ENCODE peak calls at places on chromosomes 5 and 9, in ten cellular contexts. G is lower lobe of right lung, Q is psoas muscle, O is left lung, D is heart right ventricle, A is mesendoderm, I is HCT116, U is IMR-90, N is aorta, F is neural progenitor cell. P is an unnamed sample.

GRCh38 chr5:181199881-181200282 is 5.1 kb downstream of the TRIM7 start:
- DNase-seq in D (no peak), G (no peak), I (no peak), N (peak; percentile 36), F (peak; percentile 1), Q (no peak), O (peak; percentile 22), A (no peak), U (no peak), P (no peak)

GRCh38 chr5:160315968-160316367 is 3.6 kb upstream of the CCNJL start:
- DNase-seq in D (no peak), G (no peak), A (peak; percentile 40), O (peak; percentile 54), N (no peak), Q (no peak), I (peak; percentile 68), U (peak; percentile 73), F (no peak), P (no peak)

GRCh38 chr5:149694007-149694406 is 36.1 kb upstream of the PPARGC1B start:
- DNase-seq in F (no peak), A (no peak), G (no peak), D (peak; percentile 59), O (no peak), I (no peak), U (no peak), N (no peak), Q (no peak), P (peak; percentile 61)

GRCh38 chr9:14433841-14434511 is 120.0 kb upstream of the NFIB start:
- DNase-seq in Q (no peak), A (no peak), I (peak; percentile 56), G (no peak), N (no peak), O (no peak), F (no peak), D (peak; percentile 27), U (peak; percentile 69), P (peak; percentile 64)

GRCh38 chr5:135193213-135194125 is 159.4 kb upstream of the PITX1 start:
- DNase-seq in A (peak; percentile 9), Q (no peak), N (no peak), U (peak; percentile 89), O (no peak), I (no peak), G (no peak), D (no peak), F (no peak), P (no peak)

GRCh38 chr9:4674783-4675182 is 4.6 kb upstream of the CDC37L1 start:
- DNase-seq in O (no peak), U (peak; percentile 95), A (no peak), F (no peak), G (no peak), D (no peak), N (no peak), Q (no peak), I (no peak), P (no peak)

GRCh38 chr9:135216666-135217431 is 129.4 kb downstream of the OLFM1 start:
- DNase-seq in G (peak; percentile 6), O (peak; percentile 22), I (no peak), Q (no peak), N (peak; percentile 17), D (peak; percentile 21), U (no peak), F (peak; percentile 20), A (no peak), P (peak; percentile 80)

GRCh38 chr5:174431504-174431903 is 292.9 kb upstream of the MSX2 start:
- DNase-seq in G (no peak), D (no peak), N (no peak), I (no peak), U (no peak), F (no peak), O (no peak), Q (no peak), A (peak; percentile 65), P (no peak)

GRCh38 chr9:123834218-123834906 is 95.6 kb downstream of the DENND1A start:
- DNase-seq in U (peak; percentile 0), O (no peak), D (no peak), G (no peak), N (no peak), I (no peak), F (peak; percentile 53), Q (no peak), A (peak; percentile 23), P (no peak)

GRCh38 chr5:43658499-43658898 is 55.5 kb downstream of the NNT start:
- DNase-seq in D (no peak), Q (no peak), N (no peak), U (peak; percentile 94), F (no peak), I (no peak), A (no peak), G (no peak), O (no peak), P (no peak)

GRCh38 chr9:20621553-20622329 is 558 bp downstream of the MLLT3 start:
- DNase-seq in O (peak; percentile 78), D (peak; percentile 75), I (no peak), A (peak; percentile 62), G (peak; percentile 80), Q (peak; percentile 75), F (peak; percentile 75), N (peak; percentile 86), U (peak; percentile 70), P (peak; percentile 89)

GRCh38 chr5:80654054-80654390 is 430 bp upstream of the MSH3 start:
- DNase-seq in Q (no peak), U (no peak), I (no peak), O (no peak), N (no peak), F (peak; percentile 35), A (peak; percentile 39), D (no peak), G (no peak), P (no peak)

GRCh38 chr5:131394128-131394527 is 130.3 kb downstream of the CDC42SE2 start:
- DNase-seq in U (peak; percentile 69), D (no peak), N (no peak), G (no peak), A (no peak), O (no peak), I (no peak), Q (no peak), F (no peak), P (no peak)

GRCh38 chr5:131393498-131393968 is 129.7 kb downstream of the CDC42SE2 start:
- DNase-seq in Q (no peak), U (no peak), F (no peak), I (no peak), O (no peak), N (peak; percentile 52), G (no peak), A (no peak), D (no peak), P (no peak)

GRCh38 chr5:131392461-131393095 is 128.7 kb downstream of the CDC42SE2 start:
- DNase-seq in Q (no peak), U (no peak), G (no peak), D (no peak), O (no peak), A (no peak), F (no peak), I (no peak), N (no peak), P (no peak)

GRCh38 chr5:131396882-131397281 is 133.0 kb downstream of the CDC42SE2 start:
- DNase-seq in I (no peak), A (no peak), G (no peak), F (no peak), O (no peak), U (no peak), N (no peak), Q (no peak), D (no peak), P (no peak)

DNA sequence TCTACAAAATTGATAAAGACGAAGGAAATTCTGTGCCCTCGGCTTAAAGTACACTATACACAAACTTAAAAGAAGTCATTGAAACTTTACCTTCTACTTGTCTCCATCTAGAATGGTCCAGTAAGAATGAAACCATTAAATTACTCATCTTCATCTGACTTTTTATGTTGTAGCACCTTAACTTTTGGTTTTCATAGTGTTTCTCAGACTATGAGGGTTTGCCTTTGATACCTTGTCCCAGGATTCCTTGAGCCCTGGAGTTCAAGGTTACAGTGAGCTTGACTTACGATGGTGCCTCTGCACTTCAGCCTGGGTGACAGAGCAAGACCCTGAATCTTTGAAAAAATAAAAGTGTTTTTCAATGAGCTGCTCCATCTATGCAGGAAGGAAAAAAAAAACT is 132.2 kb downstream of the CDC42SE2 start:
- DNase-seq in D (no peak), Q (no peak), O (no peak), U (no peak), G (no peak), F (no peak), N (no peak), A (no peak), I (no peak), P (no peak)
- H3K27ac ChIP-seq in D (no peak overlapping the region), Q (no peak overlapping the region), O (no peak overlapping the region), U (no peak overlapping the region), G (no peak overlapping the region), F (peak overlapping the region; percentile 27), N (no peak overlapping the region), A (no peak overlapping the region), I (no peak overlapping the region), P (no peak overlapping the region)

DNA sequence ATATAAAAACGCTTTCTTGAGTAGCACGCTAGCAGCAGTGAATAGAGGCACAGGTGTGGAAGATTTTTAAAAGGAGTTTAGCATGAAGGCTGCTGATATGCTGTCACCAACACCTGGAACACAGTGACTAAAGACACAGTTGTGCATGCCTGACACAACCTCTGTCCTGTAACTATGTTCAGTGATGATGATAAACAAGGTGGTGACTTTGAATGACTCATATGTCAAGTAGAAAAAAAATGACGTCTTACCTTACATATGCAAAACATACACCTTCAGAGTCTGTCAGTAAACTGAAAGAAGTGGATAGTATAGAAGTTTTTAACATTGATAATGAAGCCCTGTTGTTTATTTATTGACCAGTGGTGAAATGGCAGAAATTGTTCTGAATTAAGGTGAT is 66.2 kb upstream of the ADCY2 start:
- DNase-seq in N (no peak), I (no peak), G (no peak), D (no peak), Q (no peak), A (no peak), O (no peak), F (no peak), U (no peak), P (no peak)
- H3K4me1 ChIP-seq in N (no peaks in the 10 kb centered on the region), I (no peaks in the 10 kb centered on the region), G (no peaks in the 10 kb centered on the region), D (no peaks in the 10 kb centered on the region), Q (no peaks in the 10 kb centered on the region), A (peaks cover 5% of the 10 kb centered on the region), O (no peaks in the 10 kb centered on the region), F (peaks cover 7% of the 10 kb centered on the region), U (no peaks in the 10 kb centered on the region), P (no peaks in the 10 kb centered on the region)

GRCh38 chr5:96440185-96440538 is 7.1 kb upstream of the PCSK1 start:
- DNase-seq in O (no peak), N (no peak), D (no peak), U (no peak), F (no peak), A (no peak), Q (no peak), I (no peak), G (no peak), P (no peak)
- H3K27me3 ChIP-seq in O (peaks cover 8% of the 10 kb centered on the region), N (no peaks in the 10 kb centered on the region), D (no peaks in the 10 kb centered on the region), U (peaks cover 28% of the 10 kb centered on the region), F (peaks cover 35% of the 10 kb centered on the region), A (no peaks in the 10 kb centered on the region), Q (peaks cover 18% of the 10 kb centered on the region), I (peaks cover 77% of the 10 kb centered on the region), G (peaks cover 3% of the 10 kb centered on the region), P (peaks cover 3% of the 10 kb centered on the region)

DNA sequence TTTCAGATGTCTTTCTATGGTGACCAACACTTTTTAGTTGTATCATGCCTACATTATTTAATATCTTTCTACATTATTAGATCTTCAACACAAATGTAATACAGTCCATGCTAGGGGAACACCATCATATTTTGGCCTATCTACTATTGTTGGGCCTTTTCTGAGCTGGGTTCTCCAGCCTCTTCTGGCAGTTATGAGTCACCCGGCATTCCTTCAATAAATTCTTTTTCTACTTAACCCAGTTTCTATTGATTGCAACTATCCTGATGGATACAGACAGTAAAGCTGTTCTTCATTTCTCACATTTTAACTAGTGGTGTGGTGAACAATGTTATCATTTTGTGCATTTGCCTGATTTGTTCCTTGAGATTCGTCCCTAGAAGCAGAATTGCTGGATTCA is 529.3 kb downstream of the BNC2 start:
- DNase-seq in Q (no peak), I (no peak), F (no peak), U (peak; percentile 49), G (no peak), A (no peak), N (no peak), D (no peak), O (no peak), P (no peak)
- H3K27ac ChIP-seq in Q (no peak overlapping the region), I (no peak overlapping the region), F (no peak overlapping the region), U (peak overlapping the region; percentile 8), G (no peak overlapping the region), A (no peak overlapping the region), N (no peak overlapping the region), D (no peak overlapping the region), O (no peak overlapping the region), P (no peak overlapping the region)